ENCODE peak calls at places on chromosomes 4 and X, in nine cellular contexts. T, N, E, U, A, G, J, Q and Y are unnamed samples.

GRCh38 chrX:2484721-2485459 is 15.9 kb downstream of the DHRSX start:
- DNase-seq in T (no peak), N (no peak), E (no peak), U (no peak), A (no peak), G (no peak), J (no peak), Q (no peak), Y (peak)

GRCh38 chr4:163568835-163569234 is 74.3 kb downstream of the TMA16 start:
- DNase-seq in T (no peak), N (no peak), E (no peak), U (no peak), A (peak), G (no peak), J (no peak), Q (no peak), Y (no peak)

GRCh38 chrX:70485466-70485865 is 40.8 kb downstream of the DLG3 start:
- DNase-seq in T (no peak), N (no peak), E (no peak), U (no peak), A (no peak), G (no peak), J (no peak), Q (no peak), Y (no peak)

GRCh38 chr4:160316036-160316435 is 1213.2 kb downstream of the RAPGEF2 start:
- DNase-seq in T (no peak), N (no peak), E (no peak), U (no peak), A (no peak), G (no peak), J (no peak), Q (no peak), Y (no peak)

GRCh38 chr4:143352720-143353119 is 16.0 kb downstream of the GAB1 start:
- DNase-seq in T (no peak), N (no peak), E (no peak), U (no peak), A (no peak), G (no peak), J (no peak), Q (no peak), Y (no peak)

GRCh38 chrX:41050359-41050758 is 34.9 kb upstream of the USP9X start:
- DNase-seq in T (no peak), N (no peak), E (no peak), U (no peak), A (no peak), G (no peak), J (no peak), Q (no peak), Y (no peak)

GRCh38 chrX:45322820-45323219 is 122.1 kb upstream of the DIPK2B start:
- DNase-seq in T (no peak), N (no peak), E (peak), U (no peak), A (no peak), G (no peak), J (no peak), Q (no peak), Y (peak)

GRCh38 chr4:121062466-121062975 is 9.8 kb downstream of the NDNF start:
- DNase-seq in T (no peak), N (no peak), E (no peak), U (no peak), A (no peak), G (no peak), J (no peak), Q (no peak), Y (no peak)

GRCh38 chr4:125043453-125043852 is 271.3 kb upstream of the FAT4 start:
- DNase-seq in T (no peak), N (no peak), E (no peak), U (no peak), A (no peak), G (no peak), J (no peak), Q (no peak), Y (peak)

GRCh38 chr4:88244821-88245579 is 39.4 kb downstream of the PPM1K start:
- DNase-seq in T (peak), N (no peak), E (no peak), U (no peak), A (peak), G (no peak), J (no peak), Q (peak), Y (no peak)

GRCh38 chr4:86233681-86234080 is 126.2 kb downstream of the MAPK10 start:
- DNase-seq in T (no peak), N (no peak), E (peak), U (no peak), A (no peak), G (no peak), J (no peak), Q (no peak), Y (no peak)

GRCh38 chr4:118867311-118868067 is 21.2 kb upstream of the SYNPO2 start:
- DNase-seq in T (no peak), N (no peak), E (no peak), U (no peak), A (no peak), G (no peak), J (no peak), Q (no peak), Y (no peak)